ENCODE peak calls at places on chromosomes 1 and 21, in seven cellular contexts. One of them, this sample, is unnamed.

GRCh38 chr1:19058476-19058797 is 102.0 kb upstream of the IFFO2 start:
- DNase-seq in K562: no peak
- DNase-seq in CD8-positive, alpha-beta T cell: no peak
- DNase-seq in HepG2: no peak
- DNase-seq in GM12865: no peak
- DNase-seq in OCI-LY7: no peak
- DNase-seq in fibroblast of lung: no peak
- DNase-seq in this sample: no peak

GRCh38 chr1:103496014-103496635 is 29.4 kb upstream of the RNPC3 start:
- DNase-seq in K562: no peak
- DNase-seq in CD8-positive, alpha-beta T cell: no peak
- DNase-seq in HepG2: no peak
- DNase-seq in GM12865: no peak
- DNase-seq in OCI-LY7: no peak
- DNase-seq in fibroblast of lung: peak
- DNase-seq in this sample: peak

GRCh38 chr1:29889776-29890175 is 653.5 kb downstream of the PTPRU start:
- DNase-seq in K562: no peak
- DNase-seq in CD8-positive, alpha-beta T cell: no peak
- DNase-seq in HepG2: no peak
- DNase-seq in GM12865: no peak
- DNase-seq in OCI-LY7: no peak
- DNase-seq in fibroblast of lung: no peak
- DNase-seq in this sample: no peak

GRCh38 chr21:36005018-36005417 is 55.3 kb downstream of the SETD4 start:
- DNase-seq in K562: peak
- DNase-seq in CD8-positive, alpha-beta T cell: no peak
- DNase-seq in HepG2: no peak
- DNase-seq in GM12865: no peak
- DNase-seq in OCI-LY7: no peak
- DNase-seq in fibroblast of lung: peak
- DNase-seq in this sample: peak

GRCh38 chr21:28375708-28376385 is 616.8 kb downstream of the LTN1 start:
- DNase-seq in K562: no peak
- DNase-seq in CD8-positive, alpha-beta T cell: no peak
- DNase-seq in HepG2: no peak
- DNase-seq in GM12865: no peak
- DNase-seq in OCI-LY7: no peak
- DNase-seq in fibroblast of lung: peak
- DNase-seq in this sample: peak

GRCh38 chr1:26923711-26924110 is 2.2 kb downstream of the NUDC start:
- DNase-seq in K562: no peak
- DNase-seq in CD8-positive, alpha-beta T cell: no peak
- DNase-seq in HepG2: no peak
- DNase-seq in GM12865: no peak
- DNase-seq in OCI-LY7: no peak
- DNase-seq in fibroblast of lung: no peak
- DNase-seq in this sample: peak

GRCh38 chr1:67716800-67717199 is 31.8 kb downstream of the GADD45A start:
- DNase-seq in K562: no peak
- DNase-seq in CD8-positive, alpha-beta T cell: no peak
- DNase-seq in HepG2: no peak
- DNase-seq in GM12865: no peak
- DNase-seq in OCI-LY7: no peak
- DNase-seq in fibroblast of lung: peak
- DNase-seq in this sample: peak

GRCh38 chr1:75855010-75855409 is 58.3 kb downstream of the MSH4 start:
- DNase-seq in K562: no peak
- DNase-seq in CD8-positive, alpha-beta T cell: no peak
- DNase-seq in HepG2: peak
- DNase-seq in GM12865: no peak
- DNase-seq in OCI-LY7: no peak
- DNase-seq in fibroblast of lung: peak
- DNase-seq in this sample: peak

GRCh38 chr1:53689736-53690401 is 49.1 kb downstream of the GLIS1 start:
- DNase-seq in K562: peak
- DNase-seq in CD8-positive, alpha-beta T cell: no peak
- DNase-seq in HepG2: no peak
- DNase-seq in GM12865: no peak
- DNase-seq in OCI-LY7: no peak
- DNase-seq in fibroblast of lung: no peak
- DNase-seq in this sample: no peak

GRCh38 chr1:39395357-39395831 is 96.0 kb upstream of the BMP8A start:
- DNase-seq in K562: no peak
- DNase-seq in CD8-positive, alpha-beta T cell: no peak
- DNase-seq in HepG2: peak
- DNase-seq in GM12865: no peak
- DNase-seq in OCI-LY7: peak
- DNase-seq in fibroblast of lung: peak
- DNase-seq in this sample: peak

GRCh38 chr1:212500986-212501385 is 68.3 kb downstream of the NENF start:
- DNase-seq in K562: no peak
- DNase-seq in CD8-positive, alpha-beta T cell: no peak
- DNase-seq in HepG2: no peak
- DNase-seq in GM12865: no peak
- DNase-seq in OCI-LY7: no peak
- DNase-seq in fibroblast of lung: peak
- DNase-seq in this sample: no peak

GRCh38 chr1:22508329-22508728 is 55.0 kb upstream of the EPHA8 start:
- DNase-seq in K562: no peak
- DNase-seq in CD8-positive, alpha-beta T cell: no peak
- DNase-seq in HepG2: no peak
- DNase-seq in GM12865: peak
- DNase-seq in OCI-LY7: no peak
- DNase-seq in fibroblast of lung: no peak
- DNase-seq in this sample: no peak

GRCh38 chr1:223844521-223844961 is 1.2 kb downstream of the TP53BP2 start:
- DNase-seq in K562: no peak
- DNase-seq in CD8-positive, alpha-beta T cell: peak
- DNase-seq in HepG2: no peak
- DNase-seq in GM12865: no peak
- DNase-seq in OCI-LY7: no peak
- DNase-seq in fibroblast of lung: no peak
- DNase-seq in this sample: no peak

GRCh38 chr21:42830456-42831455 is 48.6 kb downstream of the WDR4 start:
- DNase-seq in K562: no peak
- DNase-seq in CD8-positive, alpha-beta T cell: peak
- DNase-seq in HepG2: no peak
- DNase-seq in GM12865: no peak
- DNase-seq in OCI-LY7: peak
- DNase-seq in fibroblast of lung: no peak
- DNase-seq in this sample: no peak

GRCh38 chr1:182101415-182102041 is 40.0 kb upstream of the ZNF648 start:
- DNase-seq in K562: no peak
- DNase-seq in CD8-positive, alpha-beta T cell: no peak
- DNase-seq in HepG2: peak
- DNase-seq in GM12865: no peak
- DNase-seq in OCI-LY7: no peak
- DNase-seq in fibroblast of lung: no peak
- DNase-seq in this sample: no peak

GRCh38 chr1:202462342-202463076 is 114.0 kb downstream of the PPP1R12B start:
- DNase-seq in K562: peak
- DNase-seq in CD8-positive, alpha-beta T cell: no peak
- DNase-seq in HepG2: no peak
- DNase-seq in GM12865: no peak
- DNase-seq in OCI-LY7: no peak
- DNase-seq in fibroblast of lung: no peak
- DNase-seq in this sample: peak

GRCh38 chr1:41649445-41650175 is 165.1 kb upstream of the EDN2 start:
- DNase-seq in K562: no peak
- DNase-seq in CD8-positive, alpha-beta T cell: no peak
- DNase-seq in HepG2: no peak
- DNase-seq in GM12865: no peak
- DNase-seq in OCI-LY7: no peak
- DNase-seq in fibroblast of lung: no peak
- DNase-seq in this sample: no peak

GRCh38 chr1:65572701-65573421 is 152.4 kb downstream of the LEPR start:
- DNase-seq in K562: peak
- DNase-seq in CD8-positive, alpha-beta T cell: no peak
- DNase-seq in HepG2: no peak
- DNase-seq in GM12865: no peak
- DNase-seq in OCI-LY7: no peak
- DNase-seq in fibroblast of lung: no peak
- DNase-seq in this sample: no peak

GRCh38 chr1:12177156-12177998 is 10.6 kb downstream of the TNFRSF1B start:
- DNase-seq in K562: no peak
- DNase-seq in CD8-positive, alpha-beta T cell: no peak
- DNase-seq in HepG2: no peak
- DNase-seq in GM12865: no peak
- DNase-seq in OCI-LY7: no peak
- DNase-seq in fibroblast of lung: no peak
- DNase-seq in this sample: no peak

GRCh38 chr1:19715334-19716203 is 50.9 kb downstream of the HTR6 start:
- DNase-seq in K562: peak
- DNase-seq in CD8-positive, alpha-beta T cell: peak
- DNase-seq in HepG2: peak
- DNase-seq in GM12865: peak
- DNase-seq in OCI-LY7: peak
- DNase-seq in fibroblast of lung: peak
- DNase-seq in this sample: peak

GRCh38 chr1:203534526-203534925 is 40.6 kb downstream of the OPTC start:
- DNase-seq in K562: no peak
- DNase-seq in CD8-positive, alpha-beta T cell: no peak
- DNase-seq in HepG2: no peak
- DNase-seq in GM12865: no peak
- DNase-seq in OCI-LY7: no peak
- DNase-seq in fibroblast of lung: peak
- DNase-seq in this sample: peak

GRCh38 chr1:47683402-47683801 is 245.6 kb downstream of the FOXD2 start:
- DNase-seq in K562: no peak
- DNase-seq in CD8-positive, alpha-beta T cell: no peak
- DNase-seq in HepG2: no peak
- DNase-seq in GM12865: no peak
- DNase-seq in OCI-LY7: no peak
- DNase-seq in fibroblast of lung: no peak
- DNase-seq in this sample: no peak

GRCh38 chr1:175471039-175471800 is 272.2 kb downstream of the TNR start:
- DNase-seq in K562: no peak
- DNase-seq in CD8-positive, alpha-beta T cell: no peak
- DNase-seq in HepG2: no peak
- DNase-seq in GM12865: peak
- DNase-seq in OCI-LY7: no peak
- DNase-seq in fibroblast of lung: peak
- DNase-seq in this sample: peak

GRCh38 chr1:113389356-113389952 is 861 bp upstream of the MAGI3 start:
- DNase-seq in K562: no peak
- DNase-seq in CD8-positive, alpha-beta T cell: peak
- DNase-seq in HepG2: no peak
- DNase-seq in GM12865: peak
- DNase-seq in OCI-LY7: peak
- DNase-seq in fibroblast of lung: no peak
- DNase-seq in this sample: no peak

GRCh38 chr21:46027855-46028493 is 46.4 kb downstream of the COL6A1 start:
- DNase-seq in K562: no peak
- DNase-seq in CD8-positive, alpha-beta T cell: no peak
- DNase-seq in HepG2: no peak
- DNase-seq in GM12865: no peak
- DNase-seq in OCI-LY7: no peak
- DNase-seq in fibroblast of lung: peak
- DNase-seq in this sample: no peak

GRCh38 chr21:44903689-44904088 is 17.0 kb downstream of the ITGB2 start:
- DNase-seq in K562: no peak
- DNase-seq in CD8-positive, alpha-beta T cell: no peak
- DNase-seq in HepG2: no peak
- DNase-seq in GM12865: no peak
- DNase-seq in OCI-LY7: no peak
- DNase-seq in fibroblast of lung: no peak
- DNase-seq in this sample: no peak

GRCh38 chr1:2468540-2468939 is 7.5 kb upstream of the PLCH2 start:
- DNase-seq in K562: no peak
- DNase-seq in CD8-positive, alpha-beta T cell: no peak
- DNase-seq in HepG2: no peak
- DNase-seq in GM12865: no peak
- DNase-seq in OCI-LY7: no peak
- DNase-seq in fibroblast of lung: no peak
- DNase-seq in this sample: no peak
- TF ChIP-seq CTCF in K562: no peak
- TF ChIP-seq CTCF in CD8-positive, alpha-beta T cell: no peak
- TF ChIP-seq CTCF in HepG2: no peak
- TF ChIP-seq CTCF in GM12865: no peak
- TF ChIP-seq CTCF in OCI-LY7: no peak
- TF ChIP-seq CTCF in fibroblast of lung: no peak
- TF ChIP-seq CTCF in this sample: no peak

GRCh38 chr1:156503672-156504055 is 3.1 kb upstream of the MEF2D start:
- DNase-seq in K562: no peak
- DNase-seq in CD8-positive, alpha-beta T cell: no peak
- DNase-seq in HepG2: no peak
- DNase-seq in GM12865: no peak
- DNase-seq in OCI-LY7: no peak
- DNase-seq in fibroblast of lung: no peak
- DNase-seq in this sample: no peak
- H3K4me3 ChIP-seq in K562: no peak
- H3K4me3 ChIP-seq in CD8-positive, alpha-beta T cell: no peak
- H3K4me3 ChIP-seq in HepG2: no peak
- H3K4me3 ChIP-seq in GM12865: no peak
- H3K4me3 ChIP-seq in OCI-LY7: peak
- H3K4me3 ChIP-seq in fibroblast of lung: no peak
- H3K4me3 ChIP-seq in this sample: no peak

GRCh38 chr1:78687914-78688313 is 38.3 kb downstream of the IFI44 start:
- DNase-seq in K562: no peak
- DNase-seq in CD8-positive, alpha-beta T cell: no peak
- DNase-seq in HepG2: no peak
- DNase-seq in GM12865: no peak
- DNase-seq in OCI-LY7: no peak
- DNase-seq in fibroblast of lung: peak
- DNase-seq in this sample: peak

GRCh38 chr1:78690516-78690915 is 40.9 kb downstream of the IFI44 start:
- DNase-seq in K562: no peak
- DNase-seq in CD8-positive, alpha-beta T cell: no peak
- DNase-seq in HepG2: no peak
- DNase-seq in GM12865: no peak
- DNase-seq in OCI-LY7: no peak
- DNase-seq in fibroblast of lung: no peak
- DNase-seq in this sample: no peak

GRCh38 chr1:78691995-78692747 is 42.5 kb downstream of the IFI44 start:
- DNase-seq in K562: no peak
- DNase-seq in CD8-positive, alpha-beta T cell: no peak
- DNase-seq in HepG2: no peak
- DNase-seq in GM12865: no peak
- DNase-seq in OCI-LY7: no peak
- DNase-seq in fibroblast of lung: peak
- DNase-seq in this sample: no peak

GRCh38 chr1:78687315-78687714 is 37.7 kb downstream of the IFI44 start:
- DNase-seq in K562: no peak
- DNase-seq in CD8-positive, alpha-beta T cell: no peak
- DNase-seq in HepG2: no peak
- DNase-seq in GM12865: no peak
- DNase-seq in OCI-LY7: no peak
- DNase-seq in fibroblast of lung: no peak
- DNase-seq in this sample: no peak

GRCh38 chr1:78688701-78689100 is 39.1 kb downstream of the IFI44 start:
- DNase-seq in K562: no peak
- DNase-seq in CD8-positive, alpha-beta T cell: no peak
- DNase-seq in HepG2: no peak
- DNase-seq in GM12865: no peak
- DNase-seq in OCI-LY7: no peak
- DNase-seq in fibroblast of lung: peak
- DNase-seq in this sample: peak
- TF ChIP-seq CTCF in K562: no peak
- TF ChIP-seq CTCF in CD8-positive, alpha-beta T cell: no peak
- TF ChIP-seq CTCF in HepG2: no peak
- TF ChIP-seq CTCF in GM12865: no peak
- TF ChIP-seq CTCF in OCI-LY7: peak
- TF ChIP-seq CTCF in fibroblast of lung: peak
- TF ChIP-seq CTCF in this sample: peak

GRCh38 chr1:110545492-110545891 is 26.5 kb upstream of the KCNA10 start:
- DNase-seq in K562: no peak
- DNase-seq in CD8-positive, alpha-beta T cell: no peak
- DNase-seq in HepG2: no peak
- DNase-seq in GM12865: no peak
- DNase-seq in OCI-LY7: no peak
- DNase-seq in fibroblast of lung: no peak
- DNase-seq in this sample: no peak
- H3K4me3 ChIP-seq in K562: no peak
- H3K4me3 ChIP-seq in CD8-positive, alpha-beta T cell: no peak
- H3K4me3 ChIP-seq in HepG2: no peak
- H3K4me3 ChIP-seq in GM12865: no peak
- H3K4me3 ChIP-seq in OCI-LY7: no peak
- H3K4me3 ChIP-seq in fibroblast of lung: no peak
- H3K4me3 ChIP-seq in this sample: no peak